ENCODE peak calls at places on chromosomes 1 and 21, in ten cellular contexts. I, U, R, X, T, O, Q, G, C and W are unnamed samples. For H3K27me3, the result is how much of the 10 kb centered on the place peaks cover.

GRCh38 chr1:113388621-113389355 is 1.5 kb upstream of the MAGI3 start:
- DNase-seq in I (peak), U (no peak), R (no peak), X (no peak), T (peak), O (no peak), Q (no peak), G (peak), C (peak), W (peak)

GRCh38 chr1:6601049-6601864 is 1.4 kb downstream of the KLHL21 start:
- DNase-seq in I (no peak), U (peak), R (peak), X (peak), T (peak), O (peak), Q (no peak), G (peak), C (peak), W (peak)

GRCh38 chr1:6280761-6281451 is 20.0 kb upstream of the GPR153 start:
- DNase-seq in I (no peak), U (no peak), R (no peak), X (no peak), T (peak), O (no peak), Q (no peak), G (peak), C (no peak), W (no peak)

GRCh38 chr1:32966900-32967299 is 2.3 kb upstream of the RNF19B start:
- DNase-seq in I (no peak), U (no peak), R (no peak), X (no peak), T (peak), O (no peak), Q (no peak), G (no peak), C (no peak), W (no peak)

GRCh38 chr1:157105298-157105987 is 5.8 kb upstream of the ETV3L start:
- DNase-seq in I (no peak), U (no peak), R (no peak), X (no peak), T (no peak), O (no peak), Q (no peak), G (no peak), C (no peak), W (no peak)

GRCh38 chr1:205510951-205511330 is 6.5 kb downstream of the CDK18 start:
- DNase-seq in I (no peak), U (no peak), R (no peak), X (no peak), T (no peak), O (no peak), Q (no peak), G (no peak), C (no peak), W (no peak)

GRCh38 chr1:76038306-76039004 is 36.1 kb upstream of the ST6GALNAC3 start:
- DNase-seq in I (no peak), U (no peak), R (peak), X (no peak), T (no peak), O (no peak), Q (no peak), G (no peak), C (no peak), W (no peak)

GRCh38 chr1:3910769-3911520 is 10.9 kb upstream of the C1orf174 start:
- DNase-seq in I (peak), U (no peak), R (peak), X (peak), T (peak), O (no peak), Q (peak), G (peak), C (no peak), W (peak)

GRCh38 chr21:38486221-38486620 is 12.1 kb downstream of the ERG start:
- DNase-seq in I (no peak), U (peak), R (peak), X (no peak), T (no peak), O (no peak), Q (no peak), G (no peak), C (no peak), W (peak)

GRCh38 chr1:77846966-77847365 is 41.5 kb upstream of the NEXN start:
- DNase-seq in I (no peak), U (no peak), R (no peak), X (no peak), T (no peak), O (no peak), Q (no peak), G (no peak), C (no peak), W (no peak)

GRCh38 chr1:13674386-13674785 is 25.6 kb upstream of the PRDM2 start:
- DNase-seq in I (no peak), U (no peak), R (no peak), X (no peak), T (no peak), O (no peak), Q (no peak), G (no peak), C (no peak), W (no peak)

GRCh38 chr1:210024996-210025395 is 87.0 kb downstream of the SYT14 start:
- DNase-seq in I (no peak), U (no peak), R (no peak), X (no peak), T (no peak), O (no peak), Q (no peak), G (no peak), C (no peak), W (no peak)

GRCh38 chr1:182169203-182169602 is 107.7 kb upstream of the ZNF648 start:
- DNase-seq in I (no peak), U (peak), R (no peak), X (no peak), T (no peak), O (no peak), Q (no peak), G (no peak), C (no peak), W (no peak)

GRCh38 chr1:170534626-170535147 is 2.7 kb downstream of the GORAB start:
- DNase-seq in I (no peak), U (no peak), R (no peak), X (no peak), T (no peak), O (no peak), Q (no peak), G (no peak), C (no peak), W (no peak)

GRCh38 chr1:170533331-170533730 is 1.4 kb downstream of the GORAB start:
- DNase-seq in I (no peak), U (no peak), R (peak), X (no peak), T (peak), O (no peak), Q (no peak), G (no peak), C (no peak), W (no peak)

GRCh38 chr1:170535418-170535817 is 3.5 kb downstream of the GORAB start:
- DNase-seq in I (no peak), U (no peak), R (no peak), X (no peak), T (no peak), O (no peak), Q (no peak), G (no peak), C (no peak), W (no peak)

GRCh38 chr1:170531758-170532657 is at the start of gene GORAB:
- DNase-seq in I (peak), U (peak), R (peak), X (peak), T (peak), O (peak), Q (peak), G (peak), C (peak), W (peak)

DNA sequence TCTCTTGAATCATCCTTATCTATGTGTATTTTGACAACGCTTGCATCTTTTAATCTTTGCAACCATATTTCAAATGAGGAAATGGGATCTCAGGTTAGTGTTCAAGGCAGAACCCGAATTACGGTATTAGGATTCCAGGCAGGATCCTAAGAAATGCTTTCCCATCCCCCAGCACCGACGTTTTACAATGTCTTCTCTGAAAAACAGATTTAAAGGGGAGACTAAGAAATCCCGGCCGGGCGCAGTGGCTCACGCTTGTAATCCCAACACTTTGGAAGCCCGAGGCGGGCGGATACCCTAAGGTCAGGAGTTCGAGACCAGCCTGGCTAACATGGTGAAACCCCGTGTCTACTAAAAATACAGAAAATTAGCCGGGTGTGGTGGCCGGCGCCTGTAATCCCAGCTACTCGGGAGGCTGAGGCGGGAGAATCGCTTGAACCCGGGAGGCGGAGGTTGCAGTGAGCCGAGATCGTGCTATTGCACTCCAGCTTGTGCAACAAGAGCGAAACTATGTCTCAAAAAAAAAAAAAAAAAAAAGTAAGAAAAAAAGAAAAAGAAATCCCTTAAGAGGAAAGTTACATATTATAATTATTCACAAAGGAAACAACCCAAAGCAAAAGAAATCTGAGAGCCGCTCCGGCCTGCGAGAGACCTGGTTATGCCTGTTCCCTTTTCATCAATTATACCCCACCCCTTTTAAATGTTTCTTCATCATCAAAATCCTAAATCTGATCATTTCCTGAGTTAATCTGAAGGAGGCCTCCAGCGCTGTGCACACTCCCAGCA is 801 bp upstream of the GORAB start:
- DNase-seq in I (no peak), U (peak), R (no peak), X (no peak), T (peak), O (peak), Q (no peak), G (no peak), C (no peak), W (no peak)
- H3K27me3 ChIP-seq in I (under half), U (under half), R (under half), X (under half), T (under half), O (under half), Q (under half), G (under half), C (under half), W (under half)

GRCh38 chr1:229431270-229432115 is 2.4 kb downstream of the ACTA1 start:
- DNase-seq in I (no peak), U (no peak), R (no peak), X (no peak), T (no peak), O (no peak), Q (no peak), G (no peak), C (no peak), W (no peak)

GRCh38 chr1:229432905-229433304 is 989 bp downstream of the ACTA1 start:
- DNase-seq in I (no peak), U (no peak), R (no peak), X (no peak), T (no peak), O (no peak), Q (no peak), G (no peak), C (no peak), W (no peak)

GRCh38 chr1:229433364-229434004 is 410 bp downstream of the ACTA1 start:
- DNase-seq in I (no peak), U (no peak), R (no peak), X (no peak), T (no peak), O (no peak), Q (no peak), G (no peak), C (no peak), W (no peak)

GRCh38 chr1:229430761-229431269 is 3.1 kb downstream of the ACTA1 start:
- DNase-seq in I (no peak), U (peak), R (peak), X (no peak), T (peak), O (no peak), Q (peak), G (no peak), C (no peak), W (peak)

DNA sequence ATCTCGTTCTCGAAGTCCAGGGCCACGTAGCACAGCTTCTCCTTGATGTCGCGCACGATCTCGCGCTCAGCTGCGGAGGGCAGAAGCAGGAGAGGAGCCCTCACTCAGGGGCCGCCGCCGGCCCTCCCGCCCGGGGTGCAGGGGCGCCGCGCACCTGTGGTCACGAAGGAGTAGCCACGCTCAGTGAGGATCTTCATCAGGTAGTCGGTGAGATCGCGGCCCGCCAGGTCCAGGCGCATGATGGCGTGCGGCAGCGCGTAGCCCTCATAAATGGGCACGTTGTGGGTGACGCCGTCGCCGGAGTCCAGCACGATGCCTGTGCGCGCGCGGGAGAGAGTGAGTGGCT is 1.8 kb downstream of the ACTA1 start:
- DNase-seq in I (no peak), U (no peak), R (no peak), X (no peak), T (no peak), O (no peak), Q (no peak), G (no peak), C (no peak), W (no peak)
- H3K27me3 ChIP-seq in I (under half), U (under half), R (half or more), X (under half), T (under half), O (half or more), Q (half or more), G (under half), C (under half), W (under half)

GRCh38 chr1:11488966-11489625 is 10.1 kb downstream of the DISP3 start:
- DNase-seq in I (no peak), U (no peak), R (no peak), X (no peak), T (no peak), O (no peak), Q (no peak), G (no peak), C (no peak), W (no peak)
- H3K27me3 ChIP-seq in I (under half), U (under half), R (under half), X (under half), T (under half), O (under half), Q (under half), G (under half), C (half or more), W (under half)

DNA sequence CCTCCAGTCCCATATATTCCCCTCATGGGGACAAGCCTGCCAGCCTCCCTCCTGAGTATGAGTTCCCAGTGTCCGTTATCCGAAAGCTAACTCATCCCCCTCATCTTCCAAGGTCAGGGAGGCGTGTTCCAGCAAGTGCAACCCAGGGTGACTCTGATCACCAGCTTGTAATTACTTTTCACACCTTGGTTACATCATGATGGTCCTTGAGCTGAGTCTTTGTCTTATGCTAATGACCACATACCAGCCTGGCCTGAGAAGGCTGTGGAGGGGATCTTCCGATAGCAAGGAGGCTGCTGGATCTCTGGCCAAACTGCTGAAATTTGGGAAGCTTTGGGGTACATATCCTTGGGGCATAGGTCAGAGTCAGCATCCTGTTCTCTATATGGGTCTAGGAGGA is 99.6 kb downstream of the DDX20 start:
- DNase-seq in I (no peak), U (no peak), R (no peak), X (no peak), T (no peak), O (no peak), Q (no peak), G (no peak), C (no peak), W (no peak)
- H3K27me3 ChIP-seq in I (under half), U (under half), R (under half), X (under half), T (under half), O (under half), Q (under half), G (under half), C (half or more), W (under half)

GRCh38 chr1:998905-999796 is 746 bp downstream of the HES4 start:
- DNase-seq in I (peak), U (peak), R (no peak), X (no peak), T (peak), O (peak), Q (no peak), G (no peak), C (no peak), W (peak)
- H3K27me3 ChIP-seq in I (half or more), U (under half), R (under half), X (under half), T (under half), O (under half), Q (under half), G (under half), C (under half), W (under half)

DNA sequence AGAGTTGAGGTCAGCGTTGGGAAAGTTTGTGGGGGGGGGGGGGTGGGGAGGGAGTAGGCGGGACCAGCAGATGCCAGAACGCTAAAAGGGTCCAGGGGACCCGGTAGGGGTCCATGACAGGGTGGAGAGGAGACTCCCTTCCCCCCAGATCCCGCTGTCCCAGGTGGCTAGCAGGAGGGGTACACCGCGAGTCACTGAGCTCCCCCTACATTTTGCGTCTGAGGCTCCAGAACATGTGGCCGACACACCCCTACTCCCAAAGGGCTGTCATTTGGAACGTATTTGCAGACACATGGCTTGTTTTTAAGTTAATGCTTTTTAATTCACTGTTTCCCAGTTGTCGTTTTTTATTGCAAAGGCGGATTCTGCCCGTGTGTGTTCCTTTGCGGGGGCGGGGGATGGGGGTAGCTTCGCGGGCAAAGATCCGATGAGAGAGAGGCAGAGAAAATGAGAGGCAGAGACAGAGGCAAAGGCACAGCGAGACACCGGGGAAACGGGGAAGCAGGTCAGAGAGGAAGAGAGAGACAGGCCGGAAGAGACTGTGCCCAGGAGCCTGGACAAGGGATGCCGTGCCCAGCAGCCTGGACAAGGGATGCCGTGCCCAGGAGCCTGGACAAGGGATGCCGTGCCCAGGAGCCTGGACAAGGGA is 270.2 kb downstream of the FOXD2 start:
- DNase-seq in I (no peak), U (no peak), R (no peak), X (no peak), T (no peak), O (no peak), Q (no peak), G (no peak), C (no peak), W (no peak)
- H3K27me3 ChIP-seq in I (half or more), U (under half), R (under half), X (under half), T (under half), O (under half), Q (half or more), G (under half), C (under half), W (under half)

DNA sequence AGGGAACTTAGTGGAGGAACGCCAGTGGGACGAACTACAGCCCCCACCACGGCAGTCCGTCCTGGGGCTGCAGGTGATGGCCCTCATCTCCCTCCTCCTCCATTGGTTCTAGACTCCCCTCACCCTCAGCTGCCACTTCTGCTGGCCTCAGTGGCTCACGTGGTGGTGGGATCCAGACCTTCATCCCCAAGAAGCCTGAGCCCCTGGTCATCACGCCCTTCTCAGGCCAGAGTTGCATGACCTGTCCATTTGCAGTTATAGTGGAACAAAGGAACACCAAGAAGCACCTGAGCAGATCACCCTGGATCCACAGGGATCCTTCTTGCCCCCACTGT is 13.0 kb upstream of the FAM110D start:
- DNase-seq in I (no peak), U (no peak), R (no peak), X (no peak), T (no peak), O (no peak), Q (no peak), G (no peak), C (no peak), W (no peak)
- H3K27me3 ChIP-seq in I (under half), U (under half), R (under half), X (under half), T (under half), O (under half), Q (under half), G (under half), C (under half), W (under half)

GRCh38 chr1:19274636-19275035 is 13.9 kb downstream of the AKR7A3 start:
- DNase-seq in I (no peak), U (no peak), R (no peak), X (no peak), T (no peak), O (no peak), Q (no peak), G (peak), C (no peak), W (no peak)
- H3K27me3 ChIP-seq in I (under half), U (under half), R (under half), X (under half), T (under half), O (under half), Q (under half), G (under half), C (under half), W (under half)

GRCh38 chr1:93461236-93461635 is 13.3 kb downstream of the FNBP1L start:
- DNase-seq in I (no peak), U (no peak), R (no peak), X (no peak), T (no peak), O (no peak), Q (no peak), G (no peak), C (no peak), W (no peak)
- H3K27me3 ChIP-seq in I (under half), U (under half), R (under half), X (under half), T (under half), O (under half), Q (under half), G (under half), C (under half), W (under half)